ENCODE peak calls at places on chromosomes 11 and 22, in five cellular contexts. W, L, V, D and Z are unnamed samples.

GRCh38 chr11:76787911-76788596 is 4.9 kb downstream of the TSKU start:
- DNase-seq in W (no peak), V (no peak), D (peak; percentile 61), L (no peak), Z (no peak)

GRCh38 chr11:113184498-113184897 is 129.9 kb upstream of the TTC12 start:
- DNase-seq in D (no peak), L (peak; percentile 64), W (no peak), V (no peak), Z (no peak)

GRCh38 chr11:20933086-20933485 is 263.7 kb downstream of the NELL1 start:
- DNase-seq in W (no peak), D (no peak), L (no peak), V (no peak), Z (no peak)

GRCh38 chr11:128688031-128688713 is 5.7 kb upstream of the FLI1 start:
- DNase-seq in L (no peak), W (no peak), V (no peak), D (no peak), Z (no peak)

GRCh38 chr11:65141896-65142494 is 7.7 kb upstream of the SYVN1 start:
- DNase-seq in L (no peak), V (no peak), W (no peak), D (no peak), Z (no peak)

GRCh38 chr11:8543278-8543677 is 50.8 kb downstream of the STK33 start:
- DNase-seq in L (no peak), V (no peak), W (no peak), D (no peak), Z (no peak)

GRCh38 chr11:93842461-93842860 is 8.0 kb downstream of the VSTM5 start:
- DNase-seq in D (peak; percentile 67), V (peak; percentile 86), W (no peak), L (peak; percentile 27), Z (no peak)

GRCh38 chr11:86120807-86121206 is 51.9 kb upstream of the PICALM start:
- DNase-seq in L (no peak), W (no peak), V (no peak), D (no peak), Z (no peak)

GRCh38 chr22:45999379-45999971 is 22.5 kb upstream of the WNT7B start:
- DNase-seq in W (peak; percentile 69), L (no peak), V (peak; percentile 31), D (no peak), Z (no peak)